ENCODE peak calls at places on chromosomes 4 and X, in four cellular contexts. H is HepG2, O is K562, K is GM12878. D is an unnamed sample.

GRCh38 chr4:181017038-181017437 is 1226.2 kb upstream of the TENM3 start:
- DNase-seq in H (no peak), O (no peak), K (no peak), D (no peak)

GRCh38 chrX:133538148-133538547 is 122.9 kb upstream of the GPC4 start:
- DNase-seq in K (no peak), H (no peak), O (no peak), D (no peak)

GRCh38 chrX:145825896-145826295 is 8.3 kb downstream of the SLITRK2 start:
- DNase-seq in H (no peak), O (no peak), K (no peak), D (no peak)

GRCh38 chr4:95599777-95600436 is 51.1 kb upstream of the UNC5C start:
- DNase-seq in O (no peak), H (no peak), K (peak; percentile 13), D (no peak)

GRCh38 chrX:71514367-71515038 is 18.4 kb upstream of the OGT start:
- DNase-seq in K (peak; percentile 58), H (no peak), O (no peak), D (no peak)

GRCh38 chrX:84322083-84322827 is 134.3 kb upstream of the RPS6KA6 start:
- DNase-seq in O (no peak), K (no peak), H (no peak), D (no peak)

GRCh38 chr4:53132117-53132889 is 233.6 kb downstream of the SCFD2 start:
- DNase-seq in K (no peak), H (no peak), O (no peak), D (no peak)

GRCh38 chrX:152819732-152820131 is 10.8 kb downstream of the CETN2 start:
- DNase-seq in K (no peak), H (no peak), O (no peak), D (no peak)

GRCh38 chr4:996994-997374 is 3.8 kb upstream of the SLC26A1 start:
- DNase-seq in H (no peak), O (no peak), K (no peak), D (no peak)

GRCh38 chrX:54808109-54808604 is 612 bp downstream of the MAGED2 start:
- DNase-seq in O (peak; percentile 59), K (no peak), H (peak; percentile 2), D (peak; percentile 60)

GRCh38 chrX:132958086-132958703 is at the start of gene HS6ST2:
- DNase-seq in K (no peak), H (no peak), O (no peak), D (peak; percentile 71)

GRCh38 chr4:5887361-5888221 is 5.3 kb downstream of the CRMP1 start:
- DNase-seq in H (no peak), O (peak; percentile 19), K (no peak), D (no peak)
- TF ChIP-seq SP1 in H (no peak), O (no peak), K (no peak), D (no peak)

GRCh38 chrX:118528089-118528753 is 32.6 kb downstream of the DOCK11 start:
- DNase-seq in H (no peak), O (no peak), K (peak; percentile 47), D (no peak)
- TF ChIP-seq TARDBP in H (no peak), O (no peak), K (no peak), D (no peak)

GRCh38 chr4:186840222-186840701 is 116.6 kb upstream of the FAT1 start:
- DNase-seq in O (peak; percentile 59), H (no peak), K (no peak), D (no peak)

GRCh38 chr4:186838295-186838694 is 114.6 kb upstream of the FAT1 start:
- DNase-seq in H (no peak), O (no peak), K (no peak), D (no peak)

GRCh38 chr4:186840771-186841301 is 117.2 kb upstream of the FAT1 start:
- DNase-seq in K (no peak), O (peak; percentile 22), H (no peak), D (no peak)

GRCh38 chr4:186844059-186844681 is 120.5 kb upstream of the FAT1 start:
- DNase-seq in K (no peak), O (no peak), H (no peak), D (no peak)

GRCh38 chr4:186839122-186840037 is 115.7 kb upstream of the FAT1 start:
- DNase-seq in H (no peak), K (no peak), O (peak; percentile 43), D (no peak)
- TF ChIP-seq SP1 in H (no peak), K (no peak), O (no peak), D (no peak)

DNA sequence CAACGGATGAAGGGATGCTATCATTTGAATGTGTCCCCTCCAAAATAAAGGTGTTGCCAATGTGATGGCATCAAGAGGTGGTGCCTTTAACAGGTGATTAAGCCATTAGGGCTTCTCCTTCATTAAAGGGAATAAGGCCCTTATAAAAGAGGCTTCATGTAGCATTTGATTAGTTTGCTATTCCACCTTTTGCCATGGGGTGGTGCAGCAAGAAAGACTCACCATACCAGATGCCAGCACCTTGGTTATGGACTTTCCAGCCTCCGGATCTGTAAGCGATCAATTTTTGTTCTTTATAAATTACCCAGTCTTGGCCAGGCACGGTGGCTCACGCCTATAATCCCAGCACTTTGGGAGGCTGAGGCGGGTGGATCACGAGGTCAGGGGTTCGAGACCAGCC is 7.9 kb upstream of the SLC25A43 start:
- DNase-seq in O (no peak), K (no peak), H (peak; percentile 22), D (peak; percentile 56)
- TF ChIP-seq TARDBP in O (no peak), K (no peak), H (no peak), D (no peak)

GRCh38 chr4:150801833-150802232 is 213.3 kb downstream of the LRBA start:
- DNase-seq in K (no peak), O (no peak), H (no peak), D (no peak)

GRCh38 chr4:150794706-150795105 is 212.8 kb downstream of the MAB21L2 start:
- DNase-seq in K (no peak), H (no peak), O (no peak), D (no peak)

DNA sequence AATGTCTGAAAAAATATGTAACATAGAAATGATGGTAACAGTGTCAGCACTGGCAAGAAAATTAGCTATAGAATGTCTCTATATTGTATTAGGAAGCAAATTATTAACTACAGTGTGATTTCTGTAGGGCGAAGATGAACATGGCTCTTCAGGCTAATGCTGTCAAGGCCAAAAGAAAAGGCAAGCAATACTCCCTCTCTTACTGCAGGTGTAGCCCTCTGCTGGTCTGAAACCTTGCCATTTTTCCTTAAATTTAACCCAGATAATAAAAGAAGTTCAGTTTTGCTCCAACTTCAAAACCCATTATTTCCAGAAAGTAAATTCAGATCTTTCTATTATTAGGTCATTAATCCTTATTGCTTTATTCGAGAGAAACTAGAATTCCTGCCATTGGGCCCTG is 215.9 kb downstream of the LRBA start:
- DNase-seq in H (peak; percentile 16), K (no peak), O (no peak), D (no peak)
- TF ChIP-seq SP1 in H (no peak), K (no peak), O (no peak), D (no peak)

DNA sequence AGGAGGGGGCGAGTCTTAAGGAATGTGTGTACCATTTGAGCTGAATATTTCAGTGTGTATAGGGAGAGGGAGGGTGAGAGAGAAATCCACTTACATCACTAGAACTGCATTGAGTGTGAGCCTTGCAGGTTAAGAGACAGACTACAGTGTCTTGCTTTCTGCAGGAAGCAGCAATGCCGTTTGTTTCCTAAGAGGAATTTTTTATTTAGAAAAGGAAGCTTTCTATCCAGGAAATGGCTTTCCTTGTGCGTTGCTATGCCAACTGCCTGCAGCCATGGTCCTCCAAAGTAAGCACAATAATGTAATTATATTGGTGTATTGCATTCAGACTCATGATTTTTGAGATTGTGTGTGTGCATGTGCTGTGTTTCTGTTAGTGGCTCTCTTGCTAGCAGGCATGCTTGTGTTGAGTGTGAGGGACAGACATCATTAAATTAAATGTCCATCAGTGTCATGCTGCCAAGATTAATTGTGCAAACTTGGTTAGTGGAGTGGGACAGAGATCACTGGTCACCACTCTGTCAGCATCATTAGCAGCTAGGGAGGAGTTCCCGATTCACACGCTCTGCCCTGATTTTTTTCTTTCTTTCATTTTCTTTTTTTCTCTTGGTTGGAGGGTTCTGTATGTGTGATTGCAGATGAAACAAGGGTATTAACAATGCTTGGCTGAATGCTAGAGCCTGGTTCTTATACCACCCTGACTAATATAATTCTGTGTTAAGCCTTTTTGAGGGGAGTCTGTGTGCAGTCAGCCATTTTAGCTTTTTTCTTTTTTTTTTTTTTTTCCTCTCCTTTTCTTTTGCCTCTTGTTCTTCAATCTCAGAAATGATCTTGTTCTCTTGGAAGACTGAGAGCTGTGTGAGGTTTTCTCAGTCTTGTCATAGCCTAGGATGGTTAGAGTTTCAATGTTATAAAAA is 164.4 kb downstream of the RAPGEF2 start:
- DNase-seq in H (no peak), K (no peak), O (no peak), D (no peak)
- TF ChIP-seq TARDBP in H (no peak), K (no peak), O (no peak), D (no peak)

GRCh38 chr4:48247142-48247877 is 22.3 kb downstream of the TEC start:
- DNase-seq in O (no peak), K (peak; percentile 51), H (no peak), D (no peak)
- TF ChIP-seq SP1 in O (no peak), K (no peak), H (no peak), D (no peak)

D was measured in HEK293T.